ENCODE peak calls at places on chromosomes 11 and 22, in nine cellular contexts. L is HFFc6; T is CD4-positive, alpha-beta T cell; I is left cardiac atrium; K is stimulated activated CD4-positive, alpha-beta T cell treated with anti-CD3 and anti-CD28 coated beads, Interleukin-2, amount 100 ng/mL, for 24 hours; N is activated CD8-positive, alpha-beta T cell treated with anti-CD3 and anti-CD28 coated beads, Interleukin-2, amount 10 ng/mL, durations not matched to agents 7 days and 5 days; S is AG20443; V is NCI-H1105; H is non-pigmented ciliary epithelial cell. G is an unnamed sample.

GRCh38 chr11:124320097-124320496 is at the start of gene OR8D2:
- DNase-seq in H (no peak), S (no peak), I (no peak), K (no peak), N (no peak), L (no peak), V (no peak), T (no peak), G (no peak)

GRCh38 chr11:2539761-2540520 is 95.1 kb downstream of the KCNQ1 start:
- DNase-seq in N (no peak), S (no peak), H (no peak), K (no peak), I (peak), T (no peak), V (no peak), L (no peak), G (peak)

GRCh38 chr11:11672101-11672500 is 50.3 kb upstream of the GALNT18 start:
- DNase-seq in L (no peak), N (no peak), K (no peak), T (no peak), S (no peak), H (no peak), I (no peak), V (no peak), G (no peak)

GRCh38 chr11:10493041-10493663 is 38.1 kb downstream of the AMPD3 start:
- DNase-seq in T (no peak), V (no peak), I (no peak), N (no peak), L (no peak), S (no peak), K (no peak), H (no peak), G (no peak)

GRCh38 chr11:1410366-1411291 is 20.9 kb downstream of the BRSK2 start:
- DNase-seq in V (no peak), K (no peak), L (no peak), H (no peak), N (no peak), I (no peak), S (no peak), T (no peak), G (peak)

GRCh38 chr22:44360686-44361381 is 48.1 kb upstream of the SHISAL1 start:
- DNase-seq in T (no peak), N (no peak), H (no peak), S (peak), L (peak), V (no peak), I (peak), K (no peak), G (peak)

GRCh38 chr11:118002541-118003019 is 16.4 kb downstream of the IL10RA start:
- DNase-seq in L (no peak), N (peak), V (no peak), S (no peak), K (peak), T (no peak), I (peak), H (no peak), G (peak)

GRCh38 chr11:28976801-28977145 is 868.6 kb downstream of the METTL15 start:
- DNase-seq in K (no peak), H (no peak), I (no peak), S (peak), N (no peak), L (no peak), V (no peak), T (no peak), G (no peak)

GRCh38 chr11:827861-828167 is at the start of gene CRACR2B:
- DNase-seq in S (no peak), V (no peak), H (no peak), L (no peak), K (no peak), N (no peak), I (no peak), T (no peak), G (peak)

GRCh38 chr22:50622723-50623327 is 5.1 kb downstream of the ARSA start:
- DNase-seq in N (no peak), T (no peak), K (no peak), H (no peak), L (no peak), V (peak), I (no peak), S (peak), G (no peak)

GRCh38 chr11:11978792-11979486 is 29.5 kb downstream of the DKK3 start:
- DNase-seq in V (no peak), S (peak), H (no peak), T (no peak), L (peak), K (no peak), I (peak), N (no peak), G (peak)